ENCODE peak calls at places on chromosomes 6 and 20, in four cellular contexts. A, G, D and L are unnamed samples.

GRCh38 chr20:38610521-38610920 is 8.9 kb downstream of the ARHGAP40 start:
- DNase-seq in D (no peak), A (no peak), G (no peak), L (peak)

GRCh38 chr6:11298651-11299420 is 66.4 kb upstream of the NEDD9 start:
- DNase-seq in A (no peak), D (peak), G (no peak), L (no peak)

GRCh38 chr6:82085701-82086100 is 161.8 kb downstream of the IBTK start:
- DNase-seq in D (no peak), A (no peak), G (no peak), L (no peak)

GRCh38 chr6:152836523-152836922 is 85.9 kb downstream of the VIP start:
- DNase-seq in A (no peak), G (no peak), D (no peak), L (no peak)

GRCh38 chr6:43070028-43070632 is 6.0 kb upstream of the PTK7 start:
- DNase-seq in A (peak), G (no peak), D (no peak), L (peak)

GRCh38 chr6:127154509-127154908 is 36.0 kb downstream of the RSPO3 start:
- DNase-seq in G (no peak), A (no peak), D (no peak), L (no peak)

GRCh38 chr20:35187584-35188190 is 15.8 kb downstream of the PROCR start:
- DNase-seq in G (no peak), A (no peak), D (no peak), L (no peak)

GRCh38 chr20:34096699-34097420 is 15.2 kb downstream of the EIF2S2 start:
- DNase-seq in A (no peak), G (no peak), D (no peak), L (no peak)

GRCh38 chr6:152952866-152953509 is 29.9 kb downstream of the FBXO5 start:
- DNase-seq in G (no peak), D (peak), A (peak), L (peak)

GRCh38 chr6:132961122-132961521 is 146.8 kb downstream of the RPS12 start:
- DNase-seq in A (peak), G (no peak), D (no peak), L (no peak)

GRCh38 chr6:132202569-132202968 is 198.7 kb downstream of the MOXD1 start:
- DNase-seq in G (no peak), A (peak), D (no peak), L (no peak)

GRCh38 chr20:10949930-10950783 is 276.4 kb upstream of the JAG1 start:
- DNase-seq in D (no peak), G (no peak), A (no peak), L (no peak)

GRCh38 chr20:53606364-53606985 is 12.8 kb upstream of the ZNF217 start:
- DNase-seq in G (no peak), D (no peak), A (peak), L (peak)

GRCh38 chr6:29071831-29072723 is 15.0 kb downstream of the OR2B3 start:
- DNase-seq in A (peak), D (peak), G (no peak), L (peak)

GRCh38 chr20:18712877-18713276 is 100.7 kb upstream of the SCP2D1 start:
- DNase-seq in D (no peak), G (no peak), A (no peak), L (no peak)

GRCh38 chr20:50895111-50895830 is 36.0 kb downstream of the ADNP start:
- DNase-seq in D (no peak), A (no peak), G (no peak), L (no peak)

GRCh38 chr6:12029979-12030737 is 18.0 kb downstream of the HIVEP1 start:
- DNase-seq in G (no peak), A (no peak), D (no peak), L (no peak)

GRCh38 chr20:35398660-35399144 is 13.1 kb downstream of the UQCC1 start:
- DNase-seq in A (peak), G (no peak), D (no peak), L (no peak)

GRCh38 chr6:49409951-49410542 is 53.0 kb downstream of the MMUT start:
- DNase-seq in G (peak), A (peak), D (peak), L (peak)

GRCh38 chr6:145278163-145278807 is 457.0 kb downstream of the EPM2A start:
- DNase-seq in G (no peak), A (peak), D (no peak), L (peak)

GRCh38 chr6:33008944-33009861 is at the start of gene HLA-DOA:
- DNase-seq in A (peak), G (peak), D (peak), L (peak)

GRCh38 chr20:24502661-24503060 is 33.2 kb downstream of the SYNDIG1 start:
- DNase-seq in D (no peak), A (peak), G (no peak), L (no peak)

GRCh38 chr6:128712898-128713297 is 170.0 kb upstream of the LAMA2 start:
- DNase-seq in G (no peak), A (peak), D (no peak), L (no peak)

GRCh38 chr6:36422714-36423100 is 19.9 kb downstream of the PXT1 start:
- DNase-seq in A (no peak), D (no peak), G (no peak), L (no peak)

GRCh38 chr6:128848169-128848935 is 34.6 kb upstream of the LAMA2 start:
- DNase-seq in D (no peak), A (no peak), G (no peak), L (no peak)

GRCh38 chr20:37347891-37348642 is 2.1 kb downstream of the SRC start:
- DNase-seq in A (no peak), G (no peak), D (no peak), L (no peak)

GRCh38 chr6:143271024-143271423 is 179.5 kb downstream of the ADAT2 start:
- DNase-seq in D (no peak), G (no peak), A (peak), L (peak)

GRCh38 chr6:169315830-169316614 is 62.4 kb upstream of the THBS2 start:
- DNase-seq in D (no peak), A (no peak), G (no peak), L (no peak)

GRCh38 chr20:48544402-48545333 is 283.1 kb downstream of the PREX1 start:
- DNase-seq in A (no peak), D (no peak), G (no peak), L (no peak)

GRCh38 chr20:8260837-8261241 is 128.8 kb downstream of the PLCB1 start:
- DNase-seq in A (no peak), G (no peak), D (no peak), L (no peak)